ENCODE peak calls at places on chromosomes 4 and X, in seven cellular contexts. J is DMS 273 treated with DMSO at 0.1 percent for 48 hours; K is upper lobe of right lung; M is foreskin fibroblast; V is NK-92 treated with Interleukin-12 subunit alpha and Interleukin-12 subunit beta, amount 100 ng/mL, for 24 hours; P is glomerular endothelial cell; T is GM13977. D is an unnamed sample.

GRCh38 chr4:7781993-7782392 is 157.7 kb downstream of the AFAP1 start:
- DNase-seq in J (no peak), K (peak; percentile 38), M (no peak), V (no peak), P (no peak), T (no peak), D (no peak)

GRCh38 chr4:48093949-48094550 is 40.0 kb downstream of the TXK start:
- DNase-seq in J (no peak), K (no peak), M (peak; percentile 51), V (no peak), P (peak; percentile 61), T (no peak), D (no peak)

GRCh38 chr4:123599920-123600394 is 203.4 kb downstream of the SPRY1 start:
- DNase-seq in J (no peak), K (peak; percentile 88), M (peak; percentile 24), V (peak; percentile 56), P (peak; percentile 66), T (peak; percentile 39), D (no peak)

GRCh38 chrX:9875801-9876200 is 89.6 kb downstream of the SHROOM2 start:
- DNase-seq in J (no peak), K (no peak), M (no peak), V (no peak), P (no peak), T (no peak), D (no peak)

GRCh38 chrX:150569155-150569477 is 695 bp downstream of the MTM1 start:
- DNase-seq in J (no peak), K (peak; percentile 71), M (no peak), V (peak; percentile 18), P (no peak), T (no peak), D (no peak)

GRCh38 chr4:6283282-6283681 is 13.6 kb downstream of the WFS1 start:
- DNase-seq in J (no peak), K (no peak), M (no peak), V (no peak), P (no peak), T (no peak), D (no peak)

GRCh38 chr4:122107680-122108079 is 44.5 kb upstream of the BLTP1 start:
- DNase-seq in J (no peak), K (no peak), M (no peak), V (no peak), P (no peak), T (no peak), D (no peak)

GRCh38 chrX:46461653-46462191 is 83.5 kb downstream of the ZNF674 start:
- DNase-seq in J (no peak), K (no peak), M (no peak), V (no peak), P (no peak), T (no peak), D (no peak)

GRCh38 chr4:75800972-75801371 is 76.6 kb downstream of the USO1 start:
- DNase-seq in J (no peak), K (no peak), M (peak; percentile 40), V (no peak), P (no peak), T (no peak), D (no peak)

GRCh38 chr4:11426716-11427115 is 2.0 kb downstream of the HS3ST1 start:
- DNase-seq in J (no peak), K (no peak), M (no peak), V (no peak), P (no peak), T (no peak), D (no peak)

GRCh38 chrX:97700547-97700946 is 816.8 kb downstream of the RPA4 start:
- DNase-seq in J (no peak), K (no peak), M (no peak), V (no peak), P (no peak), T (no peak), D (no peak)

GRCh38 chr4:121273191-121273590 is 107.6 kb downstream of the QRFPR start:
- DNase-seq in J (no peak), K (no peak), M (no peak), V (no peak), P (no peak), T (no peak), D (no peak)

GRCh38 chr4:14301993-14302392 is 674.5 kb upstream of the BOD1L1 start:
- DNase-seq in J (no peak), K (no peak), M (no peak), V (no peak), P (no peak), T (no peak), D (no peak)

GRCh38 chrX:38018734-38019410 is 12.5 kb downstream of the SYTL5 start:
- DNase-seq in J (no peak), K (no peak), M (no peak), V (no peak), P (no peak), T (no peak), D (no peak)

GRCh38 chrX:65407157-65407626 is 127.4 kb downstream of the LAS1L start:
- DNase-seq in J (no peak), K (no peak), M (peak; percentile 5), V (no peak), P (no peak), T (no peak), D (no peak)

GRCh38 chr4:125961626-125962025 is 646.9 kb downstream of the FAT4 start:
- DNase-seq in J (no peak), K (no peak), M (no peak), V (no peak), P (no peak), T (no peak), D (no peak)

GRCh38 chrX:21798677-21799219 is 40.7 kb upstream of the MBTPS2 start:
- DNase-seq in J (peak; percentile 22), K (no peak), M (peak; percentile 14), V (no peak), P (no peak), T (no peak), D (no peak)

GRCh38 chrX:106932492-106932923 is 12.3 kb downstream of the CLDN2 start:
- DNase-seq in J (no peak), K (no peak), M (peak; percentile 69), V (no peak), P (no peak), T (no peak), D (no peak)

GRCh38 chr4:34636623-34637022 is 1607.7 kb downstream of the ARAP2 start:
- DNase-seq in J (no peak), K (no peak), M (no peak), V (no peak), P (no peak), T (no peak), D (no peak)

GRCh38 chr4:185190001-185190856 is 13.6 kb downstream of the CFAP97 start:
- DNase-seq in J (no peak), K (no peak), M (no peak), V (no peak), P (no peak), T (no peak), D (no peak)

GRCh38 chrX:2313864-2314646 is 186.7 kb downstream of the DHRSX start:
- DNase-seq in J (no peak), K (no peak), M (no peak), V (no peak), P (no peak), T (no peak), D (no peak)

GRCh38 chr4:81688085-81688484 is 216.4 kb upstream of the RASGEF1B start:
- DNase-seq in J (no peak), K (no peak), M (peak; percentile 33), V (no peak), P (no peak), T (no peak), D (no peak)

GRCh38 chrX:118347131-118347530 is 1.2 kb downstream of the WDR44 start:
- DNase-seq in J (no peak), K (no peak), M (peak; percentile 68), V (no peak), P (no peak), T (no peak), D (peak; percentile 14)

GRCh38 chr4:7985891-7986441 is 46.3 kb upstream of the AFAP1 start:
- DNase-seq in J (no peak), K (no peak), M (peak; percentile 51), V (no peak), P (no peak), T (no peak), D (no peak)

GRCh38 chrX:38929966-38930421 is 128.7 kb downstream of the MID1IP1 start:
- DNase-seq in J (no peak), K (no peak), M (peak; percentile 93), V (no peak), P (no peak), T (no peak), D (no peak)

GRCh38 chr4:153495480-153496206 is 29.5 kb downstream of the TMEM131L start:
- DNase-seq in J (no peak), K (no peak), M (no peak), V (no peak), P (no peak), T (no peak), D (no peak)

GRCh38 chrX:72280210-72280882 is 3.3 kb upstream of the RPS4X start:
- DNase-seq in J (no peak), K (no peak), M (peak; percentile 64), V (no peak), P (no peak), T (no peak), D (no peak)

GRCh38 chr4:113584407-113585150 is 177.0 kb downstream of the CAMK2D start:
- DNase-seq in J (peak; percentile 75), K (no peak), M (peak; percentile 78), V (no peak), P (no peak), T (no peak), D (peak; percentile 26)

GRCh38 chr4:149552601-149553000 is 263.0 kb downstream of the IQCM start:
- DNase-seq in J (no peak), K (no peak), M (no peak), V (no peak), P (no peak), T (no peak), D (no peak)

GRCh38 chr4:47669946-47670345 is 167.9 kb downstream of the CORIN start:
- DNase-seq in J (no peak), K (no peak), M (peak; percentile 34), V (no peak), P (no peak), T (no peak), D (no peak)

GRCh38 chr4:181365671-181366070 is 877.5 kb upstream of the TENM3 start:
- DNase-seq in J (no peak), K (no peak), M (no peak), V (no peak), P (no peak), T (no peak), D (no peak)

D was measured in NCI-H460.